ENCODE peak calls at places on chromosomes 16 and 17, in eight cellular contexts. C, K, I, O, M, V, W and B are unnamed samples.

GRCh38 chr17:1967092-1967662 is 58.0 kb downstream of the RTN4RL1 start:
- DNase-seq in C (no peak), K (no peak), I (no peak), O (peak), M (no peak), V (no peak), W (no peak), B (no peak)

GRCh38 chr16:73124097-73124652 is 76.2 kb upstream of the ZFHX3 start:
- DNase-seq in C (no peak), K (no peak), I (no peak), O (no peak), M (no peak), V (no peak), W (no peak), B (no peak)

GRCh38 chr16:84191466-84191865 is 509 bp downstream of the ADAD2 start:
- DNase-seq in C (no peak), K (no peak), I (no peak), O (no peak), M (no peak), V (no peak), W (no peak), B (no peak)

GRCh38 chr16:84922351-84923135 is 88.8 kb downstream of the ZDHHC7 start:
- DNase-seq in C (no peak), K (no peak), I (no peak), O (peak), M (no peak), V (no peak), W (no peak), B (no peak)

GRCh38 chr17:70076831-70077230 is 1.8 kb downstream of the KCNJ16 start:
- DNase-seq in C (no peak), K (no peak), I (no peak), O (no peak), M (no peak), V (no peak), W (no peak), B (no peak)

GRCh38 chr16:83037102-83037501 is 410.3 kb downstream of the CDH13 start:
- DNase-seq in C (no peak), K (no peak), I (no peak), O (no peak), M (no peak), V (no peak), W (no peak), B (no peak)

GRCh38 chr17:8066841-8067775 is 20.4 kb downstream of the ALOX12B start:
- DNase-seq in C (no peak), K (peak), I (no peak), O (no peak), M (no peak), V (no peak), W (no peak), B (no peak)

GRCh38 chr16:85327731-85328664 is 215.7 kb upstream of the CIBAR2 start:
- DNase-seq in C (no peak), K (no peak), I (no peak), O (peak), M (no peak), V (no peak), W (no peak), B (no peak)

GRCh38 chr17:57975044-57975443 is 13.0 kb downstream of the VEZF1 start:
- DNase-seq in C (no peak), K (peak), I (no peak), O (no peak), M (no peak), V (no peak), W (no peak), B (peak)

GRCh38 chr16:10386517-10387377 is 886 bp downstream of the ATF7IP2 start:
- DNase-seq in C (no peak), K (no peak), I (no peak), O (no peak), M (no peak), V (no peak), W (no peak), B (no peak)

GRCh38 chr17:72119963-72120877 is 600 bp upstream of the SOX9 start:
- DNase-seq in C (no peak), K (no peak), I (no peak), O (peak), M (no peak), V (no peak), W (no peak), B (peak)

GRCh38 chr16:80739523-80739922 is 64.9 kb downstream of the CDYL2 start:
- DNase-seq in C (no peak), K (no peak), I (no peak), O (no peak), M (no peak), V (peak), W (no peak), B (no peak)

GRCh38 chr16:1489077-1489476 is 333 bp upstream of the PTX4 start:
- DNase-seq in C (no peak), K (no peak), I (no peak), O (no peak), M (no peak), V (no peak), W (no peak), B (no peak)

GRCh38 chr16:47046726-47047602 is 73.5 kb upstream of the DNAJA2 start:
- DNase-seq in C (no peak), K (no peak), I (no peak), O (no peak), M (no peak), V (no peak), W (no peak), B (no peak)

GRCh38 chr17:44389281-44389680 is at the start of gene ITGA2B:
- DNase-seq in C (no peak), K (peak), I (no peak), O (no peak), M (no peak), V (no peak), W (no peak), B (no peak)

GRCh38 chr17:52158450-52159042 is at the start of gene CA10:
- DNase-seq in C (no peak), K (no peak), I (no peak), O (peak), M (no peak), V (no peak), W (no peak), B (peak)

GRCh38 chr17:44738214-44738906 is 20.4 kb upstream of the ADAM11 start:
- DNase-seq in C (no peak), K (no peak), I (no peak), O (no peak), M (no peak), V (no peak), W (no peak), B (no peak)

GRCh38 chr17:72693956-72694355 is 398.5 kb downstream of the SLC39A11 start:
- DNase-seq in C (no peak), K (peak), I (no peak), O (no peak), M (no peak), V (no peak), W (no peak), B (no peak)

GRCh38 chr16:10039220-10040096 is 142.8 kb downstream of the GRIN2A start:
- DNase-seq in C (no peak), K (no peak), I (no peak), O (peak), M (no peak), V (no peak), W (no peak), B (peak)